ENCODE peak calls at places on chromosomes 16 and 17, in nine cellular contexts. V, H, L, K, A, D, I, B and Y are unnamed samples.

GRCh38 chr16:15575293-15576049 is 67.5 kb downstream of the MARF1 start:
- DNase-seq in V (no peak), H (no peak), L (no peak), K (no peak), A (no peak), D (no peak), I (no peak), B (no peak), Y (no peak)

GRCh38 chr17:74547736-74548135 is 1.8 kb upstream of the CD300C start:
- DNase-seq in V (no peak), H (no peak), L (no peak), K (no peak), A (no peak), D (no peak), I (no peak), B (no peak), Y (no peak)

GRCh38 chr17:76576189-76576588 is 9.5 kb downstream of the ST6GALNAC2 start:
- DNase-seq in V (no peak), H (no peak), L (no peak), K (no peak), A (no peak), D (no peak), I (no peak), B (no peak), Y (no peak)

GRCh38 chr17:28963841-28964240 is 12.5 kb upstream of the PHF12 start:
- DNase-seq in V (no peak), H (no peak), L (no peak), K (no peak), A (no peak), D (no peak), I (no peak), B (no peak), Y (no peak)

GRCh38 chr17:15966879-15967248 is 21.9 kb downstream of the ADORA2B start:
- DNase-seq in V (peak), H (peak), L (no peak), K (no peak), A (peak), D (no peak), I (no peak), B (no peak), Y (no peak)

GRCh38 chr17:6402258-6402657 is 32.7 kb downstream of the AIPL1 start:
- DNase-seq in V (no peak), H (no peak), L (no peak), K (no peak), A (no peak), D (peak), I (no peak), B (no peak), Y (no peak)

GRCh38 chr16:20675488-20676267 is 21.8 kb downstream of the ACSM1 start:
- DNase-seq in V (no peak), H (no peak), L (no peak), K (peak), A (peak), D (no peak), I (no peak), B (no peak), Y (no peak)

GRCh38 chr17:50502643-50502990 is 5.6 kb upstream of the MYCBPAP start:
- DNase-seq in V (no peak), H (no peak), L (no peak), K (no peak), A (no peak), D (no peak), I (no peak), B (no peak), Y (no peak)

GRCh38 chr17:27299384-27300049 is 5.6 kb downstream of the WSB1 start:
- DNase-seq in V (no peak), H (no peak), L (no peak), K (no peak), A (no peak), D (no peak), I (no peak), B (no peak), Y (no peak)

GRCh38 chr16:88705076-88705684 is 1.0 kb downstream of the RNF166 start:
- DNase-seq in V (no peak), H (peak), L (no peak), K (no peak), A (no peak), D (no peak), I (no peak), B (no peak), Y (no peak)

GRCh38 chr16:66935319-66936011 is at the start of gene CES2:
- DNase-seq in V (no peak), H (peak), L (no peak), K (no peak), A (peak), D (peak), I (no peak), B (no peak), Y (no peak)

GRCh38 chr17:3593384-3593783 is 15.8 kb downstream of the TRPV1 start:
- DNase-seq in V (no peak), H (no peak), L (no peak), K (no peak), A (no peak), D (no peak), I (no peak), B (no peak), Y (no peak)

GRCh38 chr17:19338031-19338990 is 24.2 kb downstream of the B9D1 start:
- DNase-seq in V (peak), H (peak), L (no peak), K (peak), A (peak), D (no peak), I (peak), B (no peak), Y (peak)

GRCh38 chr16:17032332-17032731 is 438.4 kb downstream of the XYLT1 start:
- DNase-seq in V (no peak), H (no peak), L (no peak), K (no peak), A (no peak), D (no peak), I (no peak), B (no peak), Y (no peak)

GRCh38 chr17:16419929-16420271 is 4.5 kb downstream of the TRPV2 start:
- DNase-seq in V (no peak), H (peak), L (peak), K (peak), A (no peak), D (peak), I (no peak), B (no peak), Y (no peak)

GRCh38 chr17:28657756-28658155 is 4.0 kb downstream of the SDF2 start:
- DNase-seq in V (no peak), H (peak), L (no peak), K (no peak), A (no peak), D (peak), I (no peak), B (no peak), Y (no peak)

GRCh38 chr17:67615011-67615561 is 102.7 kb upstream of the NOL11 start:
- DNase-seq in V (no peak), H (peak), L (peak), K (no peak), A (peak), D (no peak), I (no peak), B (no peak), Y (no peak)

GRCh38 chr17:12622726-12623125 is 43.0 kb upstream of the MYOCD start:
- DNase-seq in V (no peak), H (no peak), L (no peak), K (no peak), A (no peak), D (peak), I (no peak), B (no peak), Y (no peak)

GRCh38 chr16:85479972-85480726 is 133.0 kb upstream of the GSE1 start:
- DNase-seq in V (peak), H (no peak), L (no peak), K (no peak), A (peak), D (no peak), I (no peak), B (no peak), Y (no peak)

GRCh38 chr16:12501727-12502457 is 301.8 kb downstream of the CPPED1 start:
- DNase-seq in V (no peak), H (no peak), L (no peak), K (no peak), A (no peak), D (no peak), I (no peak), B (no peak), Y (no peak)

GRCh38 chr17:74763565-74764387 is 12.4 kb downstream of the NAT9 start:
- DNase-seq in V (no peak), H (no peak), L (peak), K (no peak), A (no peak), D (no peak), I (no peak), B (no peak), Y (no peak)

GRCh38 chr17:42698736-42699414 is 16.5 kb downstream of the CNTNAP1 start:
- DNase-seq in V (no peak), H (peak), L (peak), K (no peak), A (no peak), D (peak), I (no peak), B (no peak), Y (no peak)

GRCh38 chr17:17058304-17058703 is 16.0 kb downstream of the MPRIP start:
- DNase-seq in V (no peak), H (no peak), L (peak), K (no peak), A (no peak), D (no peak), I (no peak), B (no peak), Y (no peak)

GRCh38 chr16:2591476-2592240 is 53.8 kb downstream of the PDPK1 start:
- DNase-seq in V (no peak), H (no peak), L (no peak), K (no peak), A (no peak), D (no peak), I (no peak), B (no peak), Y (no peak)

GRCh38 chr17:65228287-65228686 is 91.1 kb downstream of the RGS9 start:
- DNase-seq in V (no peak), H (no peak), L (no peak), K (no peak), A (no peak), D (no peak), I (no peak), B (no peak), Y (no peak)

GRCh38 chr17:17504341-17505140 is 8.3 kb upstream of the RASD1 start:
- DNase-seq in V (no peak), H (no peak), L (no peak), K (no peak), A (no peak), D (no peak), I (no peak), B (no peak), Y (no peak)

GRCh38 chr17:7883781-7884386 is 4.7 kb upstream of the CHD3 start:
- DNase-seq in V (peak), H (peak), L (no peak), K (peak), A (no peak), D (no peak), I (no peak), B (no peak), Y (no peak)

GRCh38 chr17:72878975-72879660 is 213.4 kb downstream of the SLC39A11 start:
- DNase-seq in V (no peak), H (no peak), L (no peak), K (no peak), A (no peak), D (no peak), I (no peak), B (no peak), Y (no peak)

GRCh38 chr17:67116045-67116575 is 71.8 kb downstream of the CACNG1 start:
- DNase-seq in V (no peak), H (no peak), L (no peak), K (no peak), A (no peak), D (no peak), I (no peak), B (no peak), Y (no peak)

GRCh38 chr17:72634621-72635020 is 457.9 kb downstream of the SLC39A11 start:
- DNase-seq in V (no peak), H (no peak), L (no peak), K (no peak), A (no peak), D (no peak), I (no peak), B (no peak), Y (no peak)

GRCh38 chr17:40516581-40517285 is 15.3 kb upstream of the TNS4 start:
- DNase-seq in V (no peak), H (peak), L (peak), K (peak), A (no peak), D (no peak), I (peak), B (no peak), Y (peak)

GRCh38 chr16:3021449-3022207 is 1.5 kb downstream of the TNFRSF12A start:
- DNase-seq in V (peak), H (peak), L (peak), K (peak), A (peak), D (peak), I (peak), B (no peak), Y (no peak)